ENCODE peak calls at places on chromosomes 7 and 10, in four cellular contexts. Q is HepG2, H is SK-N-SH, J is K562. F is an unnamed sample.

GRCh38 chr7:114864278-114864677 is 57.6 kb upstream of the MDFIC start:
- DNase-seq in J (no peak), H (no peak), Q (no peak), F (no peak)

GRCh38 chr10:102917314-102917961 is 656 bp upstream of the CNNM2 start:
- DNase-seq in Q (peak), J (peak), H (peak), F (no peak)

GRCh38 chr10:13016413-13016812 is 14.9 kb upstream of the CCDC3 start:
- DNase-seq in J (no peak), H (no peak), Q (no peak), F (no peak)

GRCh38 chr7:87797798-87798403 is 78.3 kb downstream of the SLC25A40 start:
- DNase-seq in Q (peak), H (peak), J (peak), F (peak)

GRCh38 chr7:129205987-129206785 is 17.8 kb downstream of the SMO start:
- DNase-seq in Q (no peak), J (no peak), H (no peak), F (no peak)

GRCh38 chr10:117184821-117185220 is 12.5 kb upstream of the KCNK18 start:
- DNase-seq in H (no peak), J (no peak), Q (no peak), F (no peak)

GRCh38 chr10:132110091-132110490 is 44.3 kb downstream of the JAKMIP3 start:
- DNase-seq in H (no peak), Q (no peak), J (no peak), F (no peak)

GRCh38 chr7:30782690-30783089 is 11.5 kb downstream of the MINDY4 start:
- DNase-seq in J (no peak), H (no peak), Q (no peak), F (no peak)

GRCh38 chr10:58963723-58964124 is 212.7 kb upstream of the PHYHIPL start:
- DNase-seq in J (no peak), H (no peak), Q (peak), F (no peak)

GRCh38 chr10:44926771-44927751 is 15.9 kb downstream of the TMEM72 start:
- DNase-seq in H (no peak), J (no peak), Q (peak), F (no peak)

GRCh38 chr10:108601856-108602255 is 1321.5 kb downstream of the XPNPEP1 start:
- DNase-seq in J (no peak), Q (no peak), H (no peak), F (no peak)

GRCh38 chr10:122498521-122498920 is 37.2 kb downstream of the HTRA1 start:
- DNase-seq in Q (no peak), J (no peak), H (no peak), F (no peak)

GRCh38 chr10:113018034-113018433 is 68.0 kb downstream of the TCF7L2 start:
- DNase-seq in H (no peak), Q (no peak), J (no peak), F (no peak)

GRCh38 chr10:69327463-69328345 is 49.4 kb downstream of the HK1 start:
- DNase-seq in Q (no peak), H (no peak), J (peak), F (no peak)

GRCh38 chr7:130274983-130275649 is 8.5 kb downstream of the CPA2 start:
- DNase-seq in J (no peak), Q (no peak), H (no peak), F (no peak)

GRCh38 chr7:20269726-20270125 is 52.5 kb upstream of the MACC1 start:
- DNase-seq in J (no peak), H (no peak), Q (no peak), F (no peak)

GRCh38 chr10:49036638-49037037 is 78.7 kb downstream of the VSTM4 start:
- DNase-seq in Q (no peak), H (no peak), J (no peak), F (no peak)

GRCh38 chr10:31146496-31147219 is 115.0 kb upstream of the ZNF438 start:
- DNase-seq in Q (no peak), H (no peak), J (no peak), F (no peak)

GRCh38 chr7:66958708-66959350 is 36.6 kb downstream of the SBDS start:
- DNase-seq in H (no peak), J (no peak), Q (no peak), F (no peak)

GRCh38 chr10:125154529-125154928 is 5.8 kb downstream of the CTBP2 start:
- DNase-seq in Q (no peak), H (no peak), J (peak), F (no peak)

GRCh38 chr7:75584385-75584784 is 92.3 kb downstream of the SPDYE5 start:
- DNase-seq in J (no peak), Q (no peak), H (no peak), F (no peak)

GRCh38 chr10:50993817-50994251 is 80.5 kb upstream of the PRKG1 start:
- DNase-seq in J (no peak), H (no peak), Q (no peak), F (no peak)

GRCh38 chr10:115052216-115052615 is 40.9 kb upstream of the ATRNL1 start:
- DNase-seq in Q (no peak), J (no peak), H (no peak), F (no peak)

GRCh38 chr10:23362879-23363787 is 18.5 kb upstream of the C10orf67 start:
- DNase-seq in Q (no peak), H (no peak), J (no peak), F (no peak)

GRCh38 chr10:132787253-132788179 is 1.6 kb upstream of the NKX6-2 start:
- DNase-seq in J (no peak), Q (no peak), H (peak), F (no peak)

GRCh38 chr10:133130602-133131001 is 29.4 kb upstream of the KNDC1 start:
- DNase-seq in J (no peak), H (no peak), Q (no peak), F (no peak)

GRCh38 chr10:1594372-1595241 is 142.7 kb downstream of the ADARB2 start:
- DNase-seq in J (no peak), Q (no peak), H (no peak), F (no peak)

GRCh38 chr10:102285134-102285533 is 39.8 kb downstream of the GBF1 start:
- DNase-seq in H (no peak), Q (no peak), J (peak), F (no peak)

GRCh38 chr10:23192396-23192740 is 256 bp downstream of the PTF1A start:
- DNase-seq in H (no peak), J (no peak), Q (no peak), F (no peak)

GRCh38 chr7:7178906-7179305 is 3.4 kb upstream of the C1GALT1 start:
- DNase-seq in H (no peak), J (no peak), Q (no peak), F (no peak)

GRCh38 chr7:27581906-27582305 is 80.8 kb downstream of the HIBADH start:
- DNase-seq in J (no peak), Q (no peak), H (no peak), F (no peak)

GRCh38 chr7:141558544-141559183 is 7.5 kb downstream of the AGK start:
- DNase-seq in H (no peak), Q (no peak), J (no peak), F (peak)

GRCh38 chr10:117348236-117348635 is 27.0 kb downstream of the PDZD8 start:
- DNase-seq in H (no peak), Q (no peak), J (no peak), F (no peak)

DNA sequence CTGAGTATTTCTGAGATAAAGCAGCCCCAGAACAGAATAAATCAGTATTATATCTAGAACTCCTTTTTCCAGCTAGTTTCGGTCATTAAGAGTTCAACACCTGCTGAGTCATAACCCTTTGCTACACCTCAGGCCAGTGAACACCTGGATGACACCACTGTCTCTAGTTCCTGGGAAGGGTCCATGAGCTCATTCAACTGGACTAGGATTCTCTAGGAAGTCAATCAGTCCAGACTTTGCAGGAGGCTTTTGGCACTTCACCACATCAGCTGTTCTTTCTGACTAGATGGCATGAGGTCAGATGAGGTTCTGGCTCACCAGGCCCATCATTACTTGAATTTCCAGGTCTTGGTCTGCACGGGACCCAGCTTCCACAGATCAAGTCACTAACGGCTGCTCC is 11.7 kb downstream of the SLC39A12 start:
- DNase-seq in J (no peak), Q (no peak), H (no peak), F (no peak)
- TF ChIP-seq YY1 in J (no peak), Q (no peak), H (no peak), F (no peak)

GRCh38 chr10:62996925-62997324 is 136.2 kb upstream of the NRBF2 start:
- DNase-seq in J (no peak), Q (no peak), H (no peak), F (no peak)
- TF ChIP-seq REST in J (no peak), Q (no peak), H (no peak), F (no peak)

DNA sequence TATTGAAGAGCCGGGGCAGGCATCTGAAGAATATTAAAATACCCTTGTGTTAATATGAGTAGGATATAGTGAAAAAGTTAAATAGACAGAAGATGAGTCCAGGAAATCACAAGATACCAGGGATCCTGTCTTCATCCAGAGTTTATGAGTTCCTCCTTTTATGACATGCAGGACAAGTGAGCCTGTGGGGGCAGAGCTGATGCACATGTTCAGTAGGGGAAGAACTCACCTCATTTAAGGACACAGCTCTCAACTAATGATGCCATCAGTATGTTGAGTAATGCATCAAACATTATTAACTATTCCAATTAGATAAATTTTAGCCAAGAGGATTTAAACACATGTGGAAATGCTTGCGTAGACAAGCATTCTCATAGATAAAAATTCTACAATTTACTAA is 435.8 kb upstream of the AKR1E2 start:
- DNase-seq in H (no peak), J (no peak), Q (no peak), F (no peak)
- TF ChIP-seq USF2 in H (no peak), J (no peak), Q (no peak), F (no peak)

DNA sequence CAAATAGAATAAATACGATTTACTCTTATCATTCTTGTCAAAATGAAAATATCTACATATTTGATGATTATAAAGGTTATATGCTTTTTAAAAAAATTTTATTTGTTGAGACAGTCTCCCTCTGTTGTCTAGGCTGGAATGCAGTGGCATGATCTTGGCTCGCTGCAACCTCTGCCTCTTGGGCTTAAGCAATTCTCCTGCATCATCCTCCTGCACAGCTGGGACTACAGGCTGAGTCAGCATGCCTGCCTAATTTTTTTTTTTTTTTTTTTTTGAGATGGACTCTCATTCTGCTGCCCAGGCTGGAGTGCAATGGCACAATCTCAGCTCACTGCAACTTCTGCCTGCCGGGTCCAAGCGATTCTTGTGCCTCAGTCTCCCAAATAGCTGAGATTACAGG is 48.9 kb downstream of the PUS7 start:
- DNase-seq in Q (no peak), J (no peak), H (no peak), F (no peak)
- TF ChIP-seq YY1 in Q (no peak), J (no peak), H (no peak), F (no peak)

GRCh38 chr10:92727550-92727949 is 37.8 kb downstream of the HHEX start:
- DNase-seq in H (peak), Q (peak), J (no peak), F (no peak)

GRCh38 chr10:92720306-92721165 is 30.8 kb downstream of the HHEX start:
- DNase-seq in Q (no peak), H (no peak), J (no peak), F (no peak)

GRCh38 chr10:92727141-92727540 is 37.4 kb downstream of the HHEX start:
- DNase-seq in J (no peak), H (no peak), Q (no peak), F (no peak)

DNA sequence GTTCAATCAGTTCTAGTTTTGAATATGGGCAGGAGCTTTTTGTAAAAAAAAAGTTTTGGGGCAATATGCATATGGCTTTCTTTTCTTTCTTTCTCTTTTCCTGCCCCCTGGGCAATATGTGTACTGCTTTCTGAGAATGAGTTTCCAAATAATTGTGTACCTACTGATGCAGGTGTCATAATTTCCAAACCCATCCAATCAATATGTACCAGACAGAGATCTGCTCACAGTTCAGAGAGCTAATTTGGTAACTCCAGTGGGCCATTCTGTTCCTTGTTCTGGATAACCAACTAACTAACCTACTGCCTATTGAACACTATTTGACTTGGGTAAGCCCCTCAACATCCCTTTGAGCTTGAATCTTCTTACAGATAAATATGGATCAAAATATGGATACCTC is 32.6 kb downstream of the HHEX start:
- DNase-seq in Q (no peak), H (no peak), J (no peak), F (no peak)
- TF ChIP-seq REST in Q (no peak), H (no peak), J (no peak), F (no peak)

F was measured in GM12878.